ENCODE peak calls at places on chromosome 18, in four cellular contexts. E is MM.1S, S is astrocyte, K is neuronal stem cell. X is an unnamed sample.
A peak's percentile ranks its signal among the peaks of the same experiment; 100 is the strongest.

GRCh38 chr18:12742453-12742852 is 39.6 kb downstream of the PSMG2 start:
- DNase-seq in S (peak; percentile 59), K (no peak), E (no peak), X (peak; percentile 7)

GRCh38 chr18:44123743-44124142 is 556.9 kb upstream of the SETBP1 start:
- DNase-seq in K (no peak), E (no peak), S (peak; percentile 70), X (no peak)

GRCh38 chr18:77178559-77178958 is 46.0 kb upstream of the MBP start:
- DNase-seq in S (peak; percentile 16), K (no peak), E (no peak), X (no peak)

GRCh38 chr18:12657048-12657848 is 659 bp downstream of the SPIRE1 start:
- DNase-seq in K (peak; percentile 21), S (peak; percentile 37), E (peak; percentile 19), X (peak; percentile 29)

GRCh38 chr18:62904396-62905285 is 189.3 kb downstream of the PHLPP1 start:
- DNase-seq in E (no peak), S (no peak), K (no peak), X (peak; percentile 34)

GRCh38 chr18:13258792-13259385 is 40.3 kb downstream of the LDLRAD4 start:
- DNase-seq in E (no peak), K (no peak), S (no peak), X (no peak)

GRCh38 chr18:77733292-77733903 is 483.8 kb downstream of the GALR1 start:
- DNase-seq in K (no peak), S (no peak), E (no peak), X (no peak)

GRCh38 chr18:7940976-7941375 is 373.9 kb downstream of the PTPRM start:
- DNase-seq in E (no peak), K (peak; percentile 23), S (no peak), X (no peak)

GRCh38 chr18:44935455-44935854 is 254.8 kb downstream of the SETBP1 start:
- DNase-seq in S (no peak), K (no peak), E (no peak), X (no peak)

GRCh38 chr18:29651121-29651675 is 1391.3 kb downstream of the DSC3 start:
- DNase-seq in S (peak; percentile 64), E (no peak), K (no peak), X (no peak)

GRCh38 chr18:61957801-61958516 is 65.2 kb upstream of the RNF152 start:
- DNase-seq in E (no peak), K (no peak), S (peak; percentile 23), X (peak; percentile 78)

GRCh38 chr18:28132084-28132483 is 44.8 kb downstream of the CDH2 start:
- DNase-seq in K (no peak), S (no peak), E (no peak), X (no peak)

GRCh38 chr18:42437646-42438045 is 482.6 kb downstream of the PIK3C3 start:
- DNase-seq in S (peak; percentile 77), K (no peak), E (no peak), X (no peak)

GRCh38 chr18:26482567-26482966 is 65.8 kb downstream of the KCTD1 start:
- DNase-seq in E (no peak), S (no peak), K (no peak), X (no peak)

GRCh38 chr18:21463718-21464117 is 136.8 kb downstream of the ESCO1 start:
- DNase-seq in E (no peak), K (no peak), S (peak; percentile 43), X (no peak)

GRCh38 chr18:60649816-60650215 is 277.2 kb upstream of the MC4R start:
- DNase-seq in S (no peak), E (no peak), K (no peak), X (no peak)

GRCh38 chr18:39359636-39360035 is 1794.0 kb upstream of the CELF4 start:
- DNase-seq in S (no peak), E (no peak), K (no peak), X (no peak)

GRCh38 chr18:77255426-77256105 is 5.9 kb downstream of the GALR1 start:
- DNase-seq in E (no peak), S (no peak), K (no peak), X (no peak)

GRCh38 chr18:49944681-49945080 is 131.3 kb upstream of the ACAA2 start:
- DNase-seq in K (no peak), E (no peak), S (peak; percentile 40), X (no peak)

GRCh38 chr18:44899832-44900231 is 219.1 kb downstream of the SETBP1 start:
- DNase-seq in S (no peak), E (no peak), K (no peak), X (no peak)

GRCh38 chr18:5309888-5310470 is 14.5 kb upstream of the ZBTB14 start:
- DNase-seq in K (no peak), E (peak; percentile 79), S (no peak), X (no peak)

GRCh38 chr18:49638891-49639557 is 77.2 kb downstream of the LIPG start:
- DNase-seq in S (no peak), E (no peak), K (no peak), X (no peak)

GRCh38 chr18:22391571-22392359 is 25.9 kb downstream of the CTAGE1 start:
- DNase-seq in E (no peak), K (no peak), S (peak; percentile 92), X (peak; percentile 95)

GRCh38 chr18:79789901-79790885 is 7.5 kb upstream of the KCNG2 start:
- DNase-seq in S (no peak), E (no peak), K (no peak), X (no peak)

GRCh38 chr18:74407888-74408287 is 49.2 kb downstream of the DIPK1C start:
- DNase-seq in S (no peak), K (no peak), E (peak; percentile 64), X (no peak)
- H3K4me3 ChIP-seq in S (no peak overlapping the region), K (no peak overlapping the region), E (peak overlapping the region; percentile 47), X (no peak overlapping the region)

GRCh38 chr18:58361212-58361611 is 267.7 kb downstream of the ALPK2 start:
- DNase-seq in E (no peak), S (no peak), K (no peak), X (no peak)
- H2AFZ ChIP-seq in E (no peak overlapping the region), S (no peak overlapping the region), K (no peak overlapping the region), X (no peak overlapping the region)

DNA sequence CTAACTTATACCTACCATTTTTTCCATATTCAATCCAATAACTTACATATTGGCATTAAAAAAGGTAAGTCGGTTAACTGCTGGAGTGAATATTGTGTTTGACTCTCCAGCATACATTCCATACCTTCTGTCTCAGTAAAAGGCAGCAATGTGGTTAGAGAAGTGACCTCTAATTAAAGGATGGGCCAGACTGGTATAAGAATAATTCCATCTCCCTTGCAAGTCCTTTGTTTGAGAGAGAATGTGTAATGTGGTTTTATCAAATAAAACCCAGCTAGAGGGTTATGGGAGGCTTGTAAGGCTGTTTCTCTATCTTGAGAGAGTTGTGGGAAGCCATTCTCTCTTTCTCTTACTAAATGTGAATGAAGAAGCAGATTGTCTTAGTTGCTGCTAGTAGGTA is 289.3 kb upstream of the TCF4 start:
- DNase-seq in E (no peak), K (no peak), S (peak; percentile 29), X (no peak)
- H3K4me3 ChIP-seq in E (no peak overlapping the region), K (no peak overlapping the region), S (no peak overlapping the region), X (no peak overlapping the region)

DNA sequence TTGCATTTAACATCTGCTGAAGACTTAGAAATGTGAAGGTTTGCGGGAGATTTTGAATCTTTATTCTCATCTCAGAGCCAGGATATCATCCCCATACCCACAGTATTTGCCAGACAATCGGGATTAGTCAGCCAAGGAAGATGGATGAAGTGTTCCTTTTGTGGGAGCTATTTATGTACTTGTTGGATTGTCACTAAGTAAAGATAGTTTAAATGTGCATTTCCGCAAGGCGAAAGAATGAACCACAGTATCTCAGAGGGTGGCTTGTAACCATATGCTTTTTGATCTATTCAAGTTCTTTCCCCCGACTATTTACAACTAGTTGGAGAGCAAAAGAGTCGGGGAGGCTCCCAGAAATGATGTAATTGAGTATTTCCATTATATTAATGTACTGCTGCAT is 423.9 kb downstream of the METTL4 start:
- DNase-seq in S (peak; percentile 89), K (no peak), E (no peak), X (no peak)
- H2AFZ ChIP-seq in S (no peak overlapping the region), K (no peak overlapping the region), E (no peak overlapping the region), X (no peak overlapping the region)

DNA sequence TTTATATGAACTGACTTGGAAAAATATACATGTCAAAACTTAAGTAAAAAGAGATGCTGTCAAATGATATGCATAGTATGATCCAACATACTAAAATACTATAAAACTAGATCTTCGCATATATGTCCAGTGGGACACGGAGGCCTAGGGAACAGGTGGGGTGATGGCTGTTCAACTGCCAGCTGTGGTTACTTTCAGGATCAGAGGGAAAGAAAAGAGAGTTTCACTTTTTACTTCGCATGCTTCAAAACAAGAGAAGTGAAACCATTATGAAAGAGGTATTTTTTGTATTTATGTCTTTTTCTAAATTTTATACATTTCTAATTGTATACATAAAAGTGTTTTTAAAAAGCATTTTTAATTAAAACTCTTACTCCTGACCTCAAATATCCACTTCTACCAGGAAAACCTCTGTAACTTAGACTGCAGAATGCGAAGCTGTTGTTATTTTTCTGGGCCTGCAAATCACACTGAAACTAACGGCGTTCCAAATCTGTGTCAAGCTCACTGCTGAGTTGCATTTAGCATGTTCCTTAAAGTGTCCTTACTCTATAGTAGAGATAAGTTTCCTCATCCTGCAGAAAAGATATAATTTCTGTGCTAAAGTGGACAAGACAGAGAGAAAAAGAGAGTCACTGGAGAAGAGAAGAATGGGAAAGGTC is 97.8 kb upstream of the SLC35G4 start:
- DNase-seq in S (no peak), K (no peak), E (peak; percentile 80), X (no peak)
- H3K4me3 ChIP-seq in S (no peak overlapping the region), K (no peak overlapping the region), E (peak overlapping the region; percentile 25), X (no peak overlapping the region)

DNA sequence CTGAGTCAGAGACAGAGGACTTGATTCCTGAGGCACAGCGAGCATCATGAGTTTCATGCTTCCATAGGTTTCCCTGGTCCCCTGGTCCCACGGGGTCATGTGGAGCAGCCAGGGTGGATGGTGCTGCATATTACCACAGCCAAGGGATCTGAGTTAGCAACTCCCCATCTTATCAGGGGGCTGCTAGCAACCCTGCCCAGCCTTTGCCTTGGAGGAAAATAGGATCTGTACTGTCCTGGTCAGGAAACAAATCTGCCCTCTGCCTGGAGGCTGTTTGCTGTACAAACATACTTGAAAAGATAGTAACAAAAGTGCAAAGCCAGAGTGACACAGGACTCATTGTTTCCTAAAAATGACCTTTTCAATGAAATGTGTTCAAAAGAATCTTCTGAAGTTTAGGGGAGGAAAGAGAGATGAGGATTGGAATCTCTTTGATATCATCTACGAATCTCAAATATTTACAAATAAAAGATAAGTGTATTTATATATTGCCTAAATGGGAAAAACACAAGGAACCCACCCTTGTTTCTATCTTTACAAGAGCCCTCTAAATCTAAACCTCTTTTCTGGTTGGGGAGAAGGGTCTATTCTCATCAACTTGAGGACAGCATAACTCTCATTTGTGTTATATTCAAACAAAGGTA is 194.8 kb downstream of the CD226 start:
- DNase-seq in E (no peak), S (no peak), K (no peak), X (no peak)
- H2AFZ ChIP-seq in E (no peak overlapping the region), S (no peak overlapping the region), K (no peak overlapping the region), X (no peak overlapping the region)

DNA sequence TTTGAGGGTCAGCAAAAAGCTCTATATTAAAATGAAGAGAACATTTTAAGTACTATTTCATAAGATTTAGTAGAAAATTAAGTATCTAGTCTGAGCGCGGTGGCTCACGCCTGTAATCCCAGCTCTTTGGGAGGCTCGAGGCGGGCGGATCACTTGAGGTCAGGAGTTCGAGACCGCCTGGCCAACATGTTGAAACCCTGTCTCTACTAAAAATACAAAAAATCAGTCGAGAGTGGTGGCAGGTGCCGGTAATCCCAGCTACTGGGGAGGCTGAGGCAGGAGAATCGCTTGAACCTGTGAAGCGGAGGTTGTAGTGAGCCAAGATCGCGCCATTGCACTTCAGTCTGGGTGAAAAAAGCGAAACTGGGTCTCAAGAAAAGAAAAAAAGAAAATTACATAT is 1.6 kb downstream of the USP14 start:
- DNase-seq in E (no peak), S (no peak), K (no peak), X (no peak)
- H3K4me3 ChIP-seq in E (peak overlapping the region; percentile 72), S (peak overlapping the region; percentile 95), K (peak overlapping the region; percentile 100), X (no peak overlapping the region)